ENCODE peak calls at places on chromosomes 3 and 15, in four cellular contexts. V is sigmoid colon, Q is neural progenitor cell, T is heart left ventricle. L is an unnamed sample.

GRCh38 chr3:188126931-188127330 is 27.0 kb upstream of the LPP start:
- DNase-seq in V (no peak), Q (no peak), T (peak; percentile 31), L (no peak)

GRCh38 chr3:35322070-35322469 is 317.3 kb upstream of the ARPP21 start:
- DNase-seq in V (no peak), Q (no peak), T (no peak), L (no peak)

GRCh38 chr3:160809453-160809852 is 53.4 kb downstream of the PPM1L start:
- DNase-seq in V (no peak), Q (no peak), T (no peak), L (no peak)

GRCh38 chr15:68990755-68991500 is 23.6 kb upstream of the NOX5 start:
- DNase-seq in V (no peak), Q (no peak), T (no peak), L (no peak)

GRCh38 chr3:138686771-138687221 is 78.2 kb downstream of the FAIM start:
- DNase-seq in V (no peak), Q (no peak), T (no peak), L (no peak)

GRCh38 chr15:72421484-72421883 is 23.4 kb downstream of the TMEM202 start:
- DNase-seq in V (no peak), Q (no peak), T (no peak), L (peak; percentile 10)

GRCh38 chr3:159928071-159928491 is 60.6 kb upstream of the IL12A start:
- DNase-seq in V (no peak), Q (no peak), T (no peak), L (peak; percentile 69)

GRCh38 chr3:193572426-193572908 is 17.8 kb upstream of the ATP13A4 start:
- DNase-seq in V (peak; percentile 67), Q (peak; percentile 81), T (peak; percentile 48), L (peak; percentile 80)

GRCh38 chr3:25563601-25564000 is 101.1 kb downstream of the TOP2B start:
- DNase-seq in V (no peak), Q (no peak), T (no peak), L (no peak)

GRCh38 chr3:39941941-39942340 is 132.5 kb downstream of the MYRIP start:
- DNase-seq in V (no peak), Q (no peak), T (no peak), L (no peak)

GRCh38 chr15:70243686-70244540 is 146.2 kb upstream of the TLE3 start:
- DNase-seq in V (peak; percentile 56), Q (peak; percentile 26), T (no peak), L (no peak)

GRCh38 chr3:184471439-184471838 is 90.1 kb upstream of the EPHB3 start:
- DNase-seq in V (no peak), Q (no peak), T (no peak), L (no peak)

GRCh38 chr3:184466413-184466960 is 86.6 kb downstream of the CHRD start:
- DNase-seq in V (no peak), Q (peak; percentile 26), T (peak; percentile 67), L (no peak)

GRCh38 chr3:184465883-184466412 is 86.1 kb downstream of the CHRD start:
- DNase-seq in V (no peak), Q (no peak), T (no peak), L (no peak)

GRCh38 chr3:184472723-184473419 is 88.7 kb upstream of the EPHB3 start:
- DNase-seq in V (peak; percentile 80), Q (no peak), T (peak; percentile 61), L (no peak)

DNA sequence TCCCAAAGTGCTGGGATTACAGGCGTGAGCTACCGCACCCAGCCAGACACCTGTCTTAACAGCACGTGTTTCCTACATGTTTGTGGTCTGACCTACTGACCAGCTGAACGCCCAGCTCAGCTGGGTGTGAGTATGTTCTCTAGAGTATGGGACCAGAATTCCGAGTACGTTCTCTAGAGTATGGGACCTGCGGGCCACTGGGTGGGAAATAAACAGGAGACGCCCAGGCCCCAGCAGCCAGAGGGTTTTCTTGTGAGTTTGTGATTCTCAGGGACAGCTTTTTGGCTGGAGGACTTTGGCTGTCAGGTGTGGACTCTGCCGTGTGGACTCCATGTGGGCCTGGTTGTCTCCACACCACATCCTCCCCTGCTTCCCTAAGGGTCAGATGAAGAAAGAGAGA is 87.3 kb downstream of the CHRD start:
- DNase-seq in V (no peak), Q (no peak), T (no peak), L (no peak)
- H3K4me3 ChIP-seq in V (no peak overlapping the region), Q (no peak overlapping the region), T (no peak overlapping the region), L (no peak overlapping the region)

DNA sequence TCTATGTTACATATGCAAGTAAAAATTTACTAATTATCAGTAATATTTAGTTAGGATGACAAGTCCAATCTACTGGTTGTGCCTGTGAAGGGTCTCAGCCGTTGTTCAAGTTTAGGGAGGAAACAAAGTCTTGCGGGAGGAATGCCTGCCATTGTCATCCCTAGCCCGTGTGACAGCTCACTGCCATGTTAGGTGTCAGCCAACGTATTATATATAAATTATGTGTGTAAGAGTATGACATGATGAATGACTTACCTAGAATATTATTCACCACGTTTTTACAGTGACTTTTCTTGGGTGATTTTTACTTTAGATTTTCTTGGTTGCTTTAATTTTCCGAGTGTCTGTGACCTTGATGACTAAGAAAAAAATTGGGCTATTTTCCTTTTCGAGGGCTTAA is 614.4 kb upstream of the MDFIC2 start:
- DNase-seq in V (no peak), Q (no peak), T (no peak), L (no peak)
- TF ChIP-seq CTCF in V (no peak), Q (no peak), T (no peak), L (no peak)

GRCh38 chr3:81301230-81301629 is 460.2 kb downstream of the GBE1 start:
- DNase-seq in V (no peak), Q (no peak), T (no peak), L (no peak)

GRCh38 chr3:81302045-81302444 is 459.4 kb downstream of the GBE1 start:
- DNase-seq in V (no peak), Q (peak; percentile 58), T (no peak), L (peak; percentile 58)

GRCh38 chr3:81299486-81299885 is 462.0 kb downstream of the GBE1 start:
- DNase-seq in V (no peak), Q (no peak), T (no peak), L (no peak)

GRCh38 chr3:81303326-81303725 is 458.1 kb downstream of the GBE1 start:
- DNase-seq in V (no peak), Q (no peak), T (no peak), L (no peak)

GRCh38 chr3:81300324-81300927 is 461.0 kb downstream of the GBE1 start:
- DNase-seq in V (no peak), Q (no peak), T (no peak), L (no peak)
- H3K4me3 ChIP-seq in V (no peak overlapping the region), Q (no peak overlapping the region), T (no peak overlapping the region), L (no peak overlapping the region)

DNA sequence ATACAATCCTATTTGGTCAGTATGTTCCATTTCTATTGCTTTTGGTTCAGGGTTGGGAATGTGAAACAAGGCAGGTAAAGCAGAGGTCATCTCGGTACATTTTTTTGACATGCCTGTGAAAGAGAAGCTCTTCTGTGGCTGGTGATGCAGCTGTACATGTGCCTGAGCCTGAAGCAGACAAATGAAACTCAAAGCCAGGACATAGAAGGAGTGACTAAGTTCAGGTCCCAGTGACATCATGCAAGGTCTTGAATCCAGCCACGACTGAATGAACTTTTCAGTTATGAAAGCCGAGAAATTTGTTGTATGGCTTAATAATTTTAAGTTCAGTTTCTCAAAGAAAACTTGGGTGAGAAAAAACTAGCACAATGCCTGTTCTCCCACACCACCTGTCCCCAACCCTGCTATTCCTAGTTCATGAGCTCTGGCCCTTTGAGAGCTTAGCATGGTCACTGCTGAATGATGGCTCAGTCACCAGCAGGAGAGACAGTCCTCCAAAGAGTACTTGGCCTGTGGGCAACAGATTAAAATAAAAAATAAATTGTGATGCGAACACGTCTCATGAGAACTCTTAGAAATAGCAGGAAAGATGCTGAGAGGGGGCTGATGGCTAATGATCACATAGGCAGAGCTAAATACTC is 600.2 kb upstream of the GRM7 start:
- DNase-seq in V (no peak), Q (no peak), T (no peak), L (no peak)
- TF ChIP-seq CTCF in V (no peak), Q (no peak), T (no peak), L (no peak)

DNA sequence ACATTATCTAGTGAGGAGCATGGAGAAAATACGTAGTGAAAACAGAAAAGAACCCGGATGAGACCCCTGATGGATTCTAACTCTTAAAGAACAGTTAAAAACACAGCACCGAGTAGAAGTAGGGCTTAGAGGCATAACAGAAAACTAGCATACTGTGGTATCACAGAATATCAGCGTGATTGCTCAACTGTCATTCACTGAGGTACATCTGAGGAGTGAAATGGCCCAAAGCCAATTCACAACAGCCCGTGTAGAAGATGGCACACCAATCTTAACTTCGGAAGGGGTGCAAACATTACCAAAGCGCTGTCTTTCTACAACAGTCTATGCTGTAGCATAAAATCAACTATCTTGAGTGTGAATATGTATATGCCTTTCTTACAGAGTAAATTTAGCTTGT is 1.8 kb downstream of the CLASP2 start:
- DNase-seq in V (no peak), Q (no peak), T (no peak), L (peak; percentile 32)
- H3K4me3 ChIP-seq in V (peak overlapping the region; percentile 94), Q (peak overlapping the region; percentile 75), T (no peak overlapping the region), L (peak overlapping the region; percentile 68)

GRCh38 chr15:59105839-59106238 is 893 bp downstream of the CCNB2 start:
- DNase-seq in V (no peak), Q (no peak), T (no peak), L (peak; percentile 28)
- TF ChIP-seq CTCF in V (no peak), Q (no peak), T (no peak), L (peak; percentile 53)